ENCODE peak calls at places on chromosome 22, in four cellular contexts. V, J, K and D are unnamed samples.

GRCh38 chr22:22604326-22605073 is 39.9 kb upstream of the GGTLC2 start:
- DNase-seq in V (no peak), J (no peak), K (no peak), D (no peak)

GRCh38 chr22:21624120-21624879 is 5.5 kb downstream of the YDJC start:
- DNase-seq in V (no peak), J (peak), K (peak), D (no peak)

GRCh38 chr22:44824271-44824670 is 71.9 kb downstream of the ARHGAP8 start:
- DNase-seq in V (no peak), J (no peak), K (no peak), D (no peak)

GRCh38 chr22:44193537-44193896 is 12.8 kb downstream of the PARVG start:
- DNase-seq in V (no peak), J (no peak), K (no peak), D (no peak)

GRCh38 chr22:37243402-37244113 is 511 bp downstream of the RAC2 start:
- DNase-seq in V (no peak), J (no peak), K (no peak), D (no peak)

GRCh38 chr22:43975041-43975440 is 19.8 kb downstream of the SAMM50 start:
- DNase-seq in V (no peak), J (no peak), K (no peak), D (no peak)

GRCh38 chr22:33404723-33405122 is 346.5 kb upstream of the SYN3 start:
- DNase-seq in V (no peak), J (no peak), K (no peak), D (peak)

GRCh38 chr22:36948273-36949055 is 35.0 kb downstream of the CSF2RB start:
- DNase-seq in V (no peak), J (no peak), K (no peak), D (no peak)

GRCh38 chr22:35598396-35598710 is 18.8 kb downstream of the MB start:
- DNase-seq in V (no peak), J (no peak), K (no peak), D (no peak)

GRCh38 chr22:44683237-44683636 is 18.8 kb upstream of the PRR5 start:
- DNase-seq in V (peak), J (no peak), K (no peak), D (no peak)

GRCh38 chr22:44116755-44117684 is 63.7 kb upstream of the PARVG start:
- DNase-seq in V (no peak), J (no peak), K (no peak), D (no peak)

GRCh38 chr22:17910561-17911311 is 113.6 kb downstream of the MICAL3 start:
- DNase-seq in V (no peak), J (peak), K (no peak), D (no peak)

GRCh38 chr22:43843783-43844530 is 18.4 kb downstream of the SULT4A1 start:
- DNase-seq in V (no peak), J (no peak), K (no peak), D (no peak)

DNA sequence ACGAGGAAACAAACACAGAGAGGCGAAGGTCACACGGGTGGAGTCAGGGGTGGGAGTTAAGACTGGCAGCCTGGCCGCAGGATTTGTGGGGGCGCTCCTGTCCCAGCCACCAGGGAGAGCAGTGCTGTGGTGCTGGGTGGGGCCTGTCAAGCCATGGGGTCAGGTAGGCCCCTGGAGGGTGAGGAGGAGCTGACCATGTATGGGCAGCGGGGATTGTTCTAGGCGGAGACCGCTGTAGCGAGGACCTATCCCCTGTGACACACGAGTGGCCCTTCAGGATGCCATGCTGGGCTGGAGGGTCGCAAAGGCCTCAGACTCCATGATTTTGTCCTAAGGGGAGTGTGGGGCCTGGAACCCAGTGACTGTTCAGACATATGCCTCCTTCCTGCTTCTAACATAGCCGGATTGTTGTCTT is 1.6 kb upstream of the RPS19BP1 start:
- DNase-seq in V (no peak), J (no peak), K (no peak), D (peak)
- TF ChIP-seq ESRRA in V (no peak), J (no peak), K (no peak), D (no peak)

GRCh38 chr22:31897842-31898241 is 46.5 kb upstream of the YWHAH start:
- DNase-seq in V (no peak), J (no peak), K (no peak), D (no peak)
- TF ChIP-seq ATF3 in V (no peak), J (no peak), K (no peak), D (no peak)

DNA sequence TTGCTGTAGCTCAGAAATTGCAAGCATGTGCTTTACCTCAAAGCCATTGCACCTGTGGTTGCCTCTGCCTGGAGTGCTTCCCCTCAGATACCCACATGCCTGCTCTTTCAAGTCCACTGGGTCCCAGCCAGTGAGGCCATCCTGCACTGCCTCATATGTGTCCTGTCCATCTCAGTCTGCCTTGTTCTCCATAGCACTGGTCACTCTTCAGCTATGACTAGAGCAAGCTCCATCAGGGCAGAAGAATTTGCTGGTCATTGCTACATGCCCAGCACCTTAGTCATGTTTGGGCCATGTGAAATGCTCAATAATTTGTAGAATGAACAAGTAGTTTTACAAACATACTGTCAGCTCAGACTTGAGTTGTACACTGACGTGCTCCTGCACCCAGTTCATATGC is 64.4 kb upstream of the HORMAD2 start:
- DNase-seq in V (no peak), J (no peak), K (no peak), D (no peak)
- TF ChIP-seq ESRRA in V (no peak), J (no peak), K (no peak), D (no peak)

GRCh38 chr22:38725900-38726655 is 20.3 kb downstream of the GTPBP1 start:
- DNase-seq in V (no peak), J (no peak), K (no peak), D (no peak)
- TF ChIP-seq ATF3 in V (no peak), J (no peak), K (no peak), D (no peak)

GRCh38 chr22:50118557-50119168 is 28.9 kb downstream of the MOV10L1 start:
- DNase-seq in V (no peak), J (no peak), K (peak), D (peak)

GRCh38 chr22:50118129-50118528 is 28.3 kb downstream of the MOV10L1 start:
- DNase-seq in V (no peak), J (no peak), K (no peak), D (no peak)

GRCh38 chr22:50119169-50119767 is 29.5 kb downstream of the MOV10L1 start:
- DNase-seq in V (no peak), J (no peak), K (no peak), D (no peak)

GRCh38 chr22:50121202-50121740 is 31.5 kb downstream of the MOV10L1 start:
- DNase-seq in V (no peak), J (no peak), K (no peak), D (no peak)

GRCh38 chr22:50119768-50120251 is 30.0 kb downstream of the MOV10L1 start:
- DNase-seq in V (no peak), J (no peak), K (no peak), D (no peak)
- TF ChIP-seq ESRRA in V (no peak), J (no peak), K (no peak), D (no peak)

GRCh38 chr22:19517919-19518567 is 6.2 kb downstream of the CLDN5 start:
- DNase-seq in V (no peak), J (no peak), K (no peak), D (no peak)

GRCh38 chr22:19518568-19519030 is 5.6 kb downstream of the CLDN5 start:
- DNase-seq in V (no peak), J (no peak), K (no peak), D (no peak)

GRCh38 chr22:19520566-19521305 is 3.5 kb downstream of the CLDN5 start:
- DNase-seq in V (no peak), J (no peak), K (no peak), D (no peak)

GRCh38 chr22:19519041-19519926 is 4.9 kb downstream of the CLDN5 start:
- DNase-seq in V (no peak), J (no peak), K (no peak), D (no peak)

GRCh38 chr22:19520007-19520406 is 4.2 kb downstream of the CLDN5 start:
- DNase-seq in V (no peak), J (no peak), K (no peak), D (no peak)
- TF ChIP-seq ATF3 in V (no peak), J (no peak), K (no peak), D (no peak)

GRCh38 chr22:46514592-46515207 is 22.7 kb downstream of the CELSR1 start:
- DNase-seq in V (no peak), J (no peak), K (no peak), D (no peak)
- TF ChIP-seq ESRRA in V (no peak), J (no peak), K (no peak), D (no peak)

DNA sequence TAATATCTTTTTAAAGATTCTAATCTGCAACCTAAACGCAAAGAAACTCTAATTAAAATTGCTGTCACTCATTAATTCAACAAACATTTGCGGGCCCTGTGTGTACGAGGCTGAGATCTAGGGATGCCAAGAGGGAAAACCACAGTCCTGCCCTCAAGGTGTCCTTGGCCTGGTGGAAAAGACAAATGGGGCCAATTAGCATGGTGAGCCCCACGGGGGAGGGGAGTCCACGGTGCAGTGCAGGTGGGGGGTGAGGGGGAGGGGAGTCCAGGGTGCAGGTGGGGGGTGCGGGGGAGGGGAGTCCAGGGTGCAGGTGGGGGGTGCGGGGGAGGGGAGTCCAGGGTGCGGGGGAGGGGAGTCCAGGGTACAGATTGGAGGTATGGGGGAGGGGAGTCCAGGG is 50.1 kb downstream of the CELSR1 start:
- DNase-seq in V (no peak), J (no peak), K (no peak), D (no peak)
- TF ChIP-seq ATF3 in V (no peak), J (no peak), K (no peak), D (no peak)

GRCh38 chr22:41407433-41407832 is 25.7 kb downstream of the TEF start:
- DNase-seq in V (no peak), J (no peak), K (no peak), D (no peak)
- TF ChIP-seq ESRRA in V (no peak), J (no peak), K (no peak), D (no peak)